ENCODE peak calls at places on chromosomes 16 and 17, in eight cellular contexts. C is activated CD8-positive, alpha-beta T cell treated with anti-CD3 and anti-CD28 coated beads for 36 hours; W is transverse colon; V is coronary artery; F is A673; X is A549; P is stomach; O is AG09319. G is an unnamed sample.

GRCh38 chr17:77916771-77917481 is 41.6 kb upstream of the TNRC6C start:
- DNase-seq in V (no peak), X (no peak), C (no peak), F (no peak), W (no peak), P (no peak), O (no peak), G (peak; percentile 69)

GRCh38 chr17:2438823-2439222 is 38.0 kb upstream of the MNT start:
- DNase-seq in X (no peak), C (no peak), W (no peak), P (no peak), O (no peak), F (no peak), V (no peak), G (no peak)

GRCh38 chr16:60074378-60074777 is 1340.3 kb upstream of the GOT2 start:
- DNase-seq in W (no peak), X (no peak), V (no peak), F (no peak), O (no peak), C (no peak), P (no peak), G (no peak)

GRCh38 chr17:66535611-66536010 is 233.2 kb downstream of the PRKCA start:
- DNase-seq in O (no peak), X (no peak), W (no peak), P (no peak), V (no peak), C (peak; percentile 45), F (no peak), G (no peak)

GRCh38 chr17:82200743-82201497 is 11.7 kb downstream of the CCDC57 start:
- DNase-seq in O (no peak), V (no peak), F (no peak), C (peak; percentile 92), W (no peak), P (no peak), X (no peak), G (no peak)

GRCh38 chr16:85465328-85466307 is 147.5 kb upstream of the GSE1 start:
- DNase-seq in V (no peak), X (no peak), O (peak; percentile 18), P (no peak), F (peak; percentile 30), W (no peak), C (no peak), G (no peak)

GRCh38 chr17:72775237-72775636 is 317.3 kb downstream of the SLC39A11 start:
- DNase-seq in V (no peak), F (no peak), W (no peak), X (no peak), O (no peak), P (no peak), C (no peak), G (no peak)

GRCh38 chr16:2212362-2213324 is 2.0 kb upstream of the BRICD5 start:
- DNase-seq in P (peak; percentile 60), W (no peak), O (no peak), V (no peak), X (no peak), F (no peak), C (no peak), G (peak; percentile 81)

GRCh38 chr17:67427410-67427809 is 50.3 kb downstream of the PITPNC1 start:
- DNase-seq in O (no peak), C (no peak), V (no peak), F (no peak), X (no peak), W (no peak), P (no peak), G (no peak)

GRCh38 chr17:16928406-16929280 is 43.3 kb downstream of the TNFRSF13B start:
- DNase-seq in C (no peak), F (no peak), W (no peak), X (no peak), V (peak; percentile 62), P (no peak), O (no peak), G (peak; percentile 43)

GRCh38 chr17:59093702-59094231 is 12.9 kb downstream of the TRIM37 start:
- DNase-seq in O (peak; percentile 87), V (no peak), X (peak; percentile 34), F (peak; percentile 47), W (peak; percentile 28), P (no peak), C (no peak), G (peak; percentile 52)

GRCh38 chr17:74512041-74512440 is 19.2 kb downstream of the CD300LB start:
- DNase-seq in X (no peak), V (no peak), F (no peak), C (no peak), O (no peak), P (no peak), W (no peak), G (no peak)

GRCh38 chr16:82761236-82761635 is 134.5 kb downstream of the CDH13 start:
- DNase-seq in W (peak; percentile 27), P (peak; percentile 30), V (peak; percentile 89), C (no peak), X (no peak), F (no peak), O (peak; percentile 1), G (peak; percentile 48)

GRCh38 chr17:72763981-72764380 is 328.5 kb downstream of the SLC39A11 start:
- DNase-seq in F (no peak), O (no peak), W (no peak), P (no peak), C (no peak), V (no peak), X (no peak), G (no peak)

GRCh38 chr16:83744521-83744981 is 63.2 kb upstream of the HSBP1 start:
- DNase-seq in O (no peak), P (no peak), C (no peak), W (peak; percentile 13), V (no peak), F (no peak), X (no peak), G (peak; percentile 58)

GRCh38 chr17:8397636-8398035 is at the start of gene RNF222:
- DNase-seq in C (no peak), P (no peak), V (no peak), O (no peak), W (no peak), X (no peak), F (no peak), G (no peak)

GRCh38 chr16:10846213-10846998 is 27.8 kb upstream of the TVP23A start:
- DNase-seq in O (no peak), W (no peak), F (no peak), V (no peak), C (no peak), P (no peak), X (no peak), G (no peak)

GRCh38 chr17:59221159-59221847 is 992 bp downstream of the GDPD1 start:
- DNase-seq in X (no peak), C (peak; percentile 24), O (no peak), F (no peak), W (no peak), V (no peak), P (no peak), G (peak; percentile 48)

GRCh38 chr17:27407916-27408846 is 48.1 kb upstream of the KSR1 start:
- DNase-seq in X (peak; percentile 33), C (no peak), F (peak; percentile 94), V (no peak), O (peak; percentile 16), P (peak; percentile 16), W (no peak), G (no peak)

GRCh38 chr17:40816569-40816968 is 5.8 kb downstream of the KRT10 start:
- DNase-seq in O (no peak), F (no peak), X (no peak), C (no peak), P (no peak), V (no peak), W (no peak), G (no peak)

GRCh38 chr16:4511441-4512082 is 27.0 kb downstream of the CDIP1 start:
- DNase-seq in O (no peak), C (peak; percentile 43), X (peak; percentile 80), F (peak; percentile 60), V (no peak), P (peak; percentile 73), W (peak; percentile 56), G (no peak)

GRCh38 chr17:40694584-40694983 is 9.0 kb downstream of the KRT24 start:
- DNase-seq in F (no peak), O (no peak), P (no peak), W (no peak), X (no peak), V (no peak), C (no peak), G (no peak)

GRCh38 chr17:1216209-1216937 is 36.6 kb upstream of the ABR start:
- DNase-seq in X (no peak), P (no peak), O (no peak), V (no peak), W (no peak), F (no peak), C (no peak), G (no peak)

GRCh38 chr17:45382226-45382625 is 50.4 kb downstream of the ARHGAP27 start:
- DNase-seq in W (no peak), C (no peak), X (no peak), O (no peak), V (no peak), F (no peak), P (no peak), G (no peak)

GRCh38 chr17:64603987-64604386 is 58.1 kb downstream of the SMURF2 start:
- DNase-seq in P (no peak), O (no peak), C (no peak), X (no peak), V (no peak), F (no peak), W (no peak), G (no peak)

GRCh38 chr16:57619133-57619605 is 9.3 kb upstream of the ADGRG1 start:
- DNase-seq in C (no peak), P (peak; percentile 22), W (no peak), X (no peak), F (no peak), O (no peak), V (peak; percentile 58), G (no peak)
- TF ChIP-seq CTCF in C (no peak), P (no peak), W (no peak), X (no peak), F (no peak), O (no peak), V (no peak), G (no peak)

GRCh38 chr17:37779554-37779953 is 34.7 kb upstream of the HNF1B start:
- DNase-seq in F (no peak), V (no peak), P (no peak), W (no peak), X (no peak), O (peak; percentile 57), C (no peak), G (no peak)
- TF ChIP-seq CTCF in F (no peak), V (no peak), P (no peak), W (no peak), X (no peak), O (no peak), C (no peak), G (no peak)

DNA sequence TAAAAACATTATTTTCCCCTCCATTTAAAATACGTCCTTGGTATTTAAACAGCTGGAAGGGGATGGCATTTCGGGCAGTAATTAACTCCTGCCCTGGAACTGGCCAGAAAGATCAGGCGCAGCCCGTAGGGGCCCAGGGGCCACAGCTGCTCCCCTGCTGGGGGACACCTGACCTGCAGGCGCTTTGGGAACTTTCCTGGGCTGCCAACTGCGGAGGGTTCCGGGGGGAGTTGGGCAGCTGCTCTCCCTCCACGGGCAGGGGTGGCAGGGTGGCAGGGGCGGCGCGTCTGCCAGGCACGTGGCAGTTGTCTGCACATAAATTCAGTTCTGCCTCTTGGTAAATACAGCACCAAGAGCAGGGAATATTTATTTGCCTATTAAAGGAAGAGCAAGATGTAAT is 30.1 kb upstream of the CHMP6 start:
- DNase-seq in V (no peak), C (no peak), W (no peak), F (no peak), O (no peak), X (no peak), P (no peak), G (no peak)
- TF ChIP-seq CTCF in V (no peak), C (peak; percentile 17), W (no peak), F (no peak), O (no peak), X (no peak), P (no peak), G (no peak)

GRCh38 chr17:18857864-18858566 is at the start of gene PRPSAP2:
- DNase-seq in X (peak; percentile 96), C (peak; percentile 95), W (peak; percentile 98), P (peak; percentile 98), F (peak; percentile 97), V (peak; percentile 95), O (peak; percentile 80), G (peak; percentile 98)
- TF ChIP-seq CTCF in X (no peak), C (no peak), W (peak; percentile 19), P (no peak), F (no peak), V (no peak), O (no peak), G (no peak)